ENCODE peak calls at places on chromosomes 3 and 15, in six cellular contexts. W is aorta; A is mammary epithelial cell; M is Panc1; T is CD8-positive, alpha-beta memory T cell; E is kidney. L is an unnamed sample.
A peak's percentile ranks its signal among the peaks of the same experiment; 100 is the strongest.

GRCh38 chr3:24952388-24952787 is 457.7 kb upstream of the THRB start:
- DNase-seq in E (no peak), M (no peak), A (no peak), W (no peak), T (no peak), L (no peak)

GRCh38 chr15:34793901-34794300 is 1.4 kb downstream of the ACTC1 start:
- DNase-seq in E (no peak), T (no peak), W (no peak), A (no peak), M (no peak), L (no peak)

GRCh38 chr15:40105517-40106202 is 3.0 kb downstream of the BMF start:
- DNase-seq in W (no peak), T (peak; percentile 26), E (no peak), M (no peak), A (no peak), L (no peak)

GRCh38 chr15:61051570-61052031 is 177.5 kb downstream of the RORA start:
- DNase-seq in T (no peak), W (no peak), E (no peak), M (no peak), A (peak; percentile 12), L (peak; percentile 39)

GRCh38 chr15:100704281-100705055 is 102.1 kb downstream of the ASB7 start:
- DNase-seq in A (peak; percentile 97), T (no peak), M (no peak), E (peak; percentile 9), W (peak; percentile 19), L (no peak)

GRCh38 chr3:134249935-134250716 is 533 bp downstream of the RYK start:
- DNase-seq in A (peak; percentile 61), T (peak; percentile 48), M (no peak), E (peak; percentile 88), W (peak; percentile 89), L (peak; percentile 64)

GRCh38 chr3:185409957-185410356 is 47.0 kb downstream of the MAP3K13 start:
- DNase-seq in W (no peak), M (no peak), A (no peak), E (no peak), T (no peak), L (no peak)

GRCh38 chr3:146577662-146578061 is 27.5 kb downstream of the PLSCR5 start:
- DNase-seq in M (no peak), E (no peak), T (peak; percentile 30), W (no peak), A (peak; percentile 40), L (no peak)

GRCh38 chr3:13316603-13317002 is 103.5 kb downstream of the NUP210 start:
- DNase-seq in E (no peak), A (no peak), T (no peak), W (no peak), M (no peak), L (no peak)

GRCh38 chr15:88546248-88547129 is at the start of gene DET1:
- DNase-seq in A (peak; percentile 97), M (peak; percentile 85), E (peak; percentile 98), W (peak; percentile 97), T (peak; percentile 94), L (peak; percentile 96)

GRCh38 chr3:9195390-9195789 is 54.1 kb downstream of the SRGAP3 start:
- DNase-seq in M (no peak), T (no peak), W (no peak), E (no peak), A (peak; percentile 58), L (no peak)

GRCh38 chr3:149975919-149976318 is 5.2 kb upstream of the PFN2 start:
- DNase-seq in M (no peak), A (no peak), T (no peak), W (no peak), E (no peak), L (no peak)

GRCh38 chr3:134605506-134605905 is 45.3 kb downstream of the KY start:
- DNase-seq in W (peak; percentile 66), E (no peak), T (no peak), A (no peak), M (no peak), L (no peak)

GRCh38 chr15:54604963-54605362 is 591.8 kb downstream of the RSL24D1 start:
- DNase-seq in E (no peak), M (no peak), W (no peak), A (no peak), T (no peak), L (no peak)

GRCh38 chr3:41001556-41001955 is 197.7 kb upstream of the CTNNB1 start:
- DNase-seq in M (no peak), A (no peak), E (no peak), T (no peak), W (no peak), L (no peak)

GRCh38 chr15:94467034-94467433 is 235.7 kb downstream of the MCTP2 start:
- DNase-seq in E (no peak), M (no peak), A (no peak), T (no peak), W (no peak), L (no peak)

GRCh38 chr15:78291698-78292097 is 7.7 kb downstream of the SKIC8 start:
- DNase-seq in W (no peak), E (no peak), A (peak; percentile 16), T (no peak), M (no peak), L (no peak)
- H3K36me3 ChIP-seq in W (peaks cover 6% of the 10 kb centered on the region), E (peaks cover 20% of the 10 kb centered on the region), A (peaks cover 11% of the 10 kb centered on the region), T (peaks cover 27% of the 10 kb centered on the region), M (peaks cover 11% of the 10 kb centered on the region), L (peaks cover 67% of the 10 kb centered on the region)

DNA sequence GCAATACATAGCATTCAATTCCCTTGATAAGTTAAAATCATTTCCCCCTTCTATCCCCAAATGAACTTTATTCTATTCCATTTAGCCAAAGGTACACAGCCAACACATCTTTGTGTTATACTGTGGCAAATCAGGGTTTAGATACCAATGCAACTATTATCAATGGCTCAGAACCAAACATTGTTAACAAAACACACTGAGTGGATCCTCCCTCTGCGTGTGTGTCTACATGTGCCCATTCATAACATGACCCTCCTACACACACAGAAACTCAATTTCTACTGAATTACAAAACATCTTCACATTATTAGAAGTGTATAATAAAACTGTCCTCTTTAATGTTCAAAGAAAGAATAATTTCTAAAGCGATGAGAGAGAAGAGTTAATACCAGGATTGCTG is 1.3 kb downstream of the TTBK2 start:
- DNase-seq in A (peak; percentile 11), M (no peak), E (no peak), W (no peak), T (no peak), L (no peak)
- H3K27ac ChIP-seq in A (peak overlapping the region; percentile 5), M (peak overlapping the region; percentile 76), E (no peak overlapping the region), W (no peak overlapping the region), T (peak overlapping the region; percentile 49), L (peak overlapping the region; percentile 87)

GRCh38 chr15:98957655-98958054 is 49.9 kb downstream of the PGPEP1L start:
- DNase-seq in T (no peak), A (no peak), M (no peak), W (no peak), E (no peak), L (no peak)
- H3K36me3 ChIP-seq in T (peaks cover 6% of the 10 kb centered on the region), A (peaks cover 17% of the 10 kb centered on the region), M (peaks cover 3% of the 10 kb centered on the region), W (no peaks in the 10 kb centered on the region), E (peaks cover 42% of the 10 kb centered on the region), L (peaks cover 69% of the 10 kb centered on the region)

GRCh38 chr3:30493912-30494311 is 112.5 kb upstream of the TGFBR2 start:
- DNase-seq in A (peak; percentile 60), M (no peak), E (peak; percentile 43), W (no peak), T (no peak), L (no peak)

GRCh38 chr3:30498587-30498967 is 107.8 kb upstream of the TGFBR2 start:
- DNase-seq in W (no peak), E (no peak), T (no peak), M (no peak), A (no peak), L (no peak)

GRCh38 chr3:30496496-30496966 is 109.9 kb upstream of the TGFBR2 start:
- DNase-seq in M (no peak), E (no peak), W (no peak), A (peak; percentile 61), T (no peak), L (peak; percentile 26)

GRCh38 chr3:30492581-30493192 is 113.7 kb upstream of the TGFBR2 start:
- DNase-seq in M (no peak), E (no peak), A (peak; percentile 80), W (no peak), T (no peak), L (no peak)

GRCh38 chr3:30495172-30496124 is 111.0 kb upstream of the TGFBR2 start:
- DNase-seq in M (no peak), E (no peak), A (no peak), T (no peak), W (no peak), L (no peak)
- H3K27ac ChIP-seq in M (no peak overlapping the region), E (no peak overlapping the region), A (no peak overlapping the region), T (no peak overlapping the region), W (peak overlapping the region; percentile 91), L (peak overlapping the region; percentile 80)

GRCh38 chr15:70057931-70058641 is 39.6 kb downstream of the TLE3 start:
- DNase-seq in A (no peak), E (peak; percentile 48), T (no peak), M (no peak), W (peak; percentile 60), L (no peak)

GRCh38 chr15:70055601-70056051 is 42.1 kb downstream of the TLE3 start:
- DNase-seq in E (peak; percentile 48), W (peak; percentile 55), T (no peak), A (no peak), M (no peak), L (no peak)

GRCh38 chr15:70054884-70055387 is 42.8 kb downstream of the TLE3 start:
- DNase-seq in T (no peak), A (no peak), E (peak; percentile 43), M (no peak), W (peak; percentile 54), L (no peak)

GRCh38 chr15:70054366-70054765 is 43.4 kb downstream of the TLE3 start:
- DNase-seq in T (no peak), W (peak; percentile 70), A (no peak), M (no peak), E (peak; percentile 64), L (no peak)

DNA sequence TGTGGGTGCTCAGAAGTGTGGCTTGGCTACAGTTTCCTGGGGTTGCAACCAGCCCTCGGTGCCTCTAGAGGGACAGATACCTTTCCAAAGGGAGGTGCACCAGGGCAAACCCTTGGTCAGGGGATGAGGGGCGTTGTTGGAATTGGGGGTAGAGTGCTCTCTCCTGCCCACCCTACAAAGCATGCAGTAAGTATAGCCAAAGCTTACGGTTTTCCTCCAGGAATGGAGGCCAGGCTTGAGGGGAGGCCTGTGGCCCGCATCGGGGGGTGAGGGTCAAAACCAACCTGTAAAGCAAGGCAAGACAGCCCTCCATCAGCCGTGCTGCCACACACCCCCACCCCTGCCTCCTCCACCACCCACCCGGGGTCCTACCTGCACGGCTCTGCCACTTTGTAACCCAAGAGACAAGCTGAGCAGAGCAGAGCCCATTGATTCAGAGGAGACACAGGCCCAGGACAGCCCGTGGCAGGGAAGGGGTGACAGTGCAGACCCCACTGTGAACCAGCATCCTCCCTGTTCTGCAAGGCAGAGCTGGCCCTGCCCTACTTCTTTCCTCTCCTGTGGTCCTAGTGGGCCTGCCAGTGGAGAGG is 41.5 kb downstream of the TLE3 start:
- DNase-seq in E (peak; percentile 53), A (no peak), W (peak; percentile 40), M (no peak), T (no peak), L (no peak)
- H3K36me3 ChIP-seq in E (peaks cover 77% of the 10 kb centered on the region), A (peaks cover 12% of the 10 kb centered on the region), W (no peaks in the 10 kb centered on the region), M (peaks cover 20% of the 10 kb centered on the region), T (peaks cover 67% of the 10 kb centered on the region), L (peaks cover 99% of the 10 kb centered on the region)